ENCODE peak calls at places on chromosomes 2 and 18, in ten cellular contexts. G is iPS-NIHi11; O is stimulated activated CD8-positive, alpha-beta memory T cell treated with anti-CD3 and anti-CD28 coated beads, Interleukin-15, amount 100 ng/mL, for 4 hours; K is WERI-Rb-1; D is T1000; X is upper lobe of left lung; Y is ureter; W is PC-9; H is stimulated activated CD4-positive, alpha-beta T cell treated with anti-CD3 and anti-CD28 coated beads, Interleukin-4, amount 100 ng/mL, for 24 hours; F is D721Med. U is an unnamed sample.

GRCh38 chr18:37546023-37546537 is 19.5 kb downstream of the CELF4 start:
- DNase-seq in G (no peak), O (no peak), K (no peak), D (no peak), X (no peak), Y (no peak), W (no peak), H (no peak), F (no peak), U (no peak)

GRCh38 chr2:85053802-85054201 is 79.4 kb upstream of the TCF7L1 start:
- DNase-seq in G (no peak), O (no peak), K (no peak), D (no peak), X (no peak), Y (no peak), W (peak), H (no peak), F (no peak), U (peak)

GRCh38 chr2:232865165-232865564 is 4.9 kb upstream of the SNORC start:
- DNase-seq in G (no peak), O (no peak), K (no peak), D (no peak), X (no peak), Y (no peak), W (no peak), H (no peak), F (no peak), U (no peak)

GRCh38 chr2:218886461-218886947 is 5.9 kb downstream of the WNT10A start:
- DNase-seq in G (no peak), O (no peak), K (peak), D (no peak), X (peak), Y (no peak), W (no peak), H (no peak), F (no peak), U (no peak)

GRCh38 chr2:9264301-9264700 is 57.7 kb downstream of the ASAP2 start:
- DNase-seq in G (no peak), O (no peak), K (no peak), D (no peak), X (no peak), Y (no peak), W (no peak), H (no peak), F (no peak), U (peak)

GRCh38 chr18:4130734-4131719 is 324.1 kb downstream of the DLGAP1 start:
- DNase-seq in G (no peak), O (no peak), K (no peak), D (no peak), X (no peak), Y (no peak), W (no peak), H (no peak), F (no peak), U (no peak)

GRCh38 chr18:61127714-61128485 is 205.3 kb upstream of the CDH20 start:
- DNase-seq in G (peak), O (no peak), K (no peak), D (no peak), X (no peak), Y (no peak), W (no peak), H (no peak), F (no peak), U (no peak)

GRCh38 chr2:236173734-236174607 is 5.8 kb upstream of the GBX2 start:
- DNase-seq in G (no peak), O (no peak), K (no peak), D (no peak), X (no peak), Y (no peak), W (no peak), H (no peak), F (no peak), U (no peak)

GRCh38 chr2:121699421-121700328 is 37.0 kb downstream of the NIFK start:
- DNase-seq in G (peak), O (peak), K (no peak), D (peak), X (no peak), Y (peak), W (peak), H (peak), F (no peak), U (peak)

GRCh38 chr2:109355192-109355843 is 226.3 kb downstream of the SH3RF3 start:
- DNase-seq in G (no peak), O (no peak), K (no peak), D (no peak), X (no peak), Y (peak), W (no peak), H (no peak), F (peak), U (no peak)

GRCh38 chr2:86221066-86221684 is 21.9 kb downstream of the MRPL35 start:
- DNase-seq in G (peak), O (no peak), K (peak), D (no peak), X (no peak), Y (peak), W (peak), H (peak), F (no peak), U (peak)

GRCh38 chr2:230981704-230982103 is 14.2 kb upstream of the SPATA3 start:
- DNase-seq in G (no peak), O (no peak), K (no peak), D (no peak), X (no peak), Y (no peak), W (no peak), H (peak), F (no peak), U (no peak)

GRCh38 chr2:218371987-218372358 is 10.1 kb upstream of the SLC11A1 start:
- DNase-seq in G (no peak), O (no peak), K (no peak), D (no peak), X (no peak), Y (no peak), W (no peak), H (no peak), F (no peak), U (no peak)

GRCh38 chr2:227479865-227480475 is 8.0 kb downstream of the AGFG1 start:
- DNase-seq in G (no peak), O (no peak), K (no peak), D (no peak), X (no peak), Y (no peak), W (no peak), H (no peak), F (no peak), U (peak)

GRCh38 chr2:238091426-238092060 is 8.6 kb upstream of the ESPNL start:
- DNase-seq in G (peak), O (no peak), K (no peak), D (no peak), X (no peak), Y (no peak), W (no peak), H (no peak), F (no peak), U (no peak)

GRCh38 chr2:11933854-11934253 is 187.4 kb downstream of the LPIN1 start:
- DNase-seq in G (no peak), O (no peak), K (no peak), D (no peak), X (no peak), Y (no peak), W (no peak), H (no peak), F (no peak), U (no peak)

GRCh38 chr2:7744827-7745226 is 827.6 kb downstream of the RNF144A start:
- DNase-seq in G (no peak), O (peak), K (no peak), D (no peak), X (no peak), Y (no peak), W (no peak), H (peak), F (no peak), U (peak)

GRCh38 chr2:55282110-55282917 is 13.3 kb upstream of the MTIF2 start:
- DNase-seq in G (peak), O (peak), K (peak), D (peak), X (peak), Y (peak), W (peak), H (peak), F (peak), U (peak)

GRCh38 chr2:226795281-226796011 is 4.2 kb downstream of the IRS1 start:
- DNase-seq in G (no peak), O (no peak), K (no peak), D (peak), X (peak), Y (no peak), W (peak), H (no peak), F (no peak), U (peak)

GRCh38 chr2:213152065-213152794 is 818 bp upstream of the IKZF2 start:
- DNase-seq in G (peak), O (peak), K (peak), D (peak), X (peak), Y (peak), W (peak), H (peak), F (no peak), U (peak)

GRCh38 chr18:27599202-27599829 is 414.2 kb upstream of the CHST9 start:
- DNase-seq in G (peak), O (no peak), K (peak), D (peak), X (no peak), Y (peak), W (no peak), H (peak), F (no peak), U (peak)

GRCh38 chr2:67923696-67924095 is 139.1 kb downstream of the C1D start:
- DNase-seq in G (no peak), O (no peak), K (no peak), D (no peak), X (no peak), Y (no peak), W (no peak), H (no peak), F (no peak), U (no peak)

GRCh38 chr18:54532222-54532621 is 58.8 kb upstream of the DYNAP start:
- DNase-seq in G (peak), O (no peak), K (no peak), D (no peak), X (no peak), Y (no peak), W (no peak), H (no peak), F (no peak), U (no peak)

GRCh38 chr2:31236433-31237205 is 2.7 kb downstream of the EHD3 start:
- DNase-seq in G (no peak), O (no peak), K (no peak), D (no peak), X (no peak), Y (no peak), W (no peak), H (no peak), F (no peak), U (no peak)

GRCh38 chr18:10908760-10909159 is 240.6 kb downstream of the PIEZO2 start:
- DNase-seq in G (no peak), O (no peak), K (no peak), D (no peak), X (no peak), Y (no peak), W (no peak), H (no peak), F (no peak), U (no peak)

GRCh38 chr2:21256006-21256405 is 132.2 kb downstream of the TDRD15 start:
- DNase-seq in G (no peak), O (no peak), K (no peak), D (no peak), X (no peak), Y (no peak), W (no peak), H (no peak), F (no peak), U (no peak)

GRCh38 chr18:1527805-1528204 is 623.1 kb downstream of the ADCYAP1 start:
- DNase-seq in G (no peak), O (no peak), K (no peak), D (no peak), X (no peak), Y (no peak), W (no peak), H (no peak), F (no peak), U (no peak)

GRCh38 chr18:1505856-1506255 is 601.2 kb downstream of the ADCYAP1 start:
- DNase-seq in G (no peak), O (no peak), K (no peak), D (no peak), X (no peak), Y (no peak), W (no peak), H (no peak), F (no peak), U (no peak)